ENCODE peak calls at places on chromosomes 16 and 17, in five cellular contexts. One of them, this sample, is unnamed.

GRCh38 chr17:81961087-81961514 is at the start of gene NOTUM:
- DNase-seq in prostate gland: no peak
- DNase-seq in breast epithelium: no peak
- DNase-seq in GM12891: no peak
- DNase-seq in HCT116: no peak
- DNase-seq in this sample: no peak

GRCh38 chr16:79417465-79418093 is 183.0 kb downstream of the MAF start:
- DNase-seq in prostate gland: no peak
- DNase-seq in breast epithelium: no peak
- DNase-seq in HCT116: no peak
- DNase-seq in GM12891: no peak
- DNase-seq in this sample: no peak

GRCh38 chr16:65116818-65117430 is 4.9 kb downstream of the CDH11 start:
- DNase-seq in breast epithelium: no peak
- DNase-seq in HCT116: no peak
- DNase-seq in GM12891: no peak
- DNase-seq in prostate gland: no peak
- DNase-seq in this sample: no peak

GRCh38 chr17:70517808-70518207 is 348.5 kb downstream of the KCNJ2 start:
- DNase-seq in prostate gland: no peak
- DNase-seq in GM12891: no peak
- DNase-seq in breast epithelium: no peak
- DNase-seq in HCT116: no peak
- DNase-seq in this sample: no peak

GRCh38 chr17:19316756-19317358 is 45.7 kb downstream of the B9D1 start:
- DNase-seq in breast epithelium: no peak
- DNase-seq in prostate gland: no peak
- DNase-seq in HCT116: no peak
- DNase-seq in GM12891: no peak
- DNase-seq in this sample: no peak

GRCh38 chr16:21708533-21709115 is 44.9 kb downstream of the OTOA start:
- DNase-seq in breast epithelium: peak
- DNase-seq in HCT116: peak
- DNase-seq in prostate gland: peak
- DNase-seq in GM12891: peak
- DNase-seq in this sample: peak

GRCh38 chr17:80261159-80261894 is 675 bp downstream of the RNF213 start:
- DNase-seq in HCT116: no peak
- DNase-seq in GM12891: no peak
- DNase-seq in breast epithelium: peak
- DNase-seq in prostate gland: peak
- DNase-seq in this sample: no peak

GRCh38 chr16:72910875-72911274 is 137.1 kb downstream of the ZFHX3 start:
- DNase-seq in GM12891: no peak
- DNase-seq in prostate gland: no peak
- DNase-seq in HCT116: no peak
- DNase-seq in breast epithelium: no peak
- DNase-seq in this sample: no peak

GRCh38 chr17:45223541-45224528 is 2.1 kb downstream of the FMNL1 start:
- DNase-seq in breast epithelium: no peak
- DNase-seq in HCT116: no peak
- DNase-seq in prostate gland: no peak
- DNase-seq in GM12891: no peak
- DNase-seq in this sample: peak

GRCh38 chr17:56756536-56756935 is 77.2 kb downstream of the C17orf67 start:
- DNase-seq in GM12891: no peak
- DNase-seq in prostate gland: no peak
- DNase-seq in HCT116: no peak
- DNase-seq in breast epithelium: no peak
- DNase-seq in this sample: no peak

GRCh38 chr17:5840811-5841446 is 229.2 kb upstream of the WSCD1 start:
- DNase-seq in GM12891: no peak
- DNase-seq in breast epithelium: no peak
- DNase-seq in HCT116: no peak
- DNase-seq in prostate gland: no peak
- DNase-seq in this sample: no peak

GRCh38 chr17:8740486-8740885 is 4.2 kb downstream of the CCDC42 start:
- DNase-seq in GM12891: no peak
- DNase-seq in prostate gland: no peak
- DNase-seq in HCT116: no peak
- DNase-seq in breast epithelium: no peak
- DNase-seq in this sample: no peak

GRCh38 chr17:73118876-73119485 is 26.5 kb upstream of the SLC39A11 start:
- DNase-seq in GM12891: no peak
- DNase-seq in breast epithelium: no peak
- DNase-seq in HCT116: no peak
- DNase-seq in prostate gland: no peak
- DNase-seq in this sample: no peak

GRCh38 chr16:425082-425718 is at the start of gene RAB11FIP3:
- DNase-seq in prostate gland: peak
- DNase-seq in breast epithelium: peak
- DNase-seq in HCT116: peak
- DNase-seq in GM12891: peak
- DNase-seq in this sample: peak

GRCh38 chr17:65594585-65594940 is 33.1 kb upstream of the AXIN2 start:
- DNase-seq in breast epithelium: no peak
- DNase-seq in HCT116: no peak
- DNase-seq in prostate gland: no peak
- DNase-seq in GM12891: no peak
- DNase-seq in this sample: no peak

GRCh38 chr16:12439443-12440232 is 364.0 kb downstream of the CPPED1 start:
- DNase-seq in HCT116: no peak
- DNase-seq in breast epithelium: no peak
- DNase-seq in GM12891: no peak
- DNase-seq in prostate gland: no peak
- DNase-seq in this sample: no peak

GRCh38 chr16:20611975-20612471 is 35.9 kb upstream of the ACSM2B start:
- DNase-seq in breast epithelium: no peak
- DNase-seq in HCT116: no peak
- DNase-seq in prostate gland: no peak
- DNase-seq in GM12891: no peak
- DNase-seq in this sample: no peak

GRCh38 chr16:26118575-26118974 is 426.8 kb downstream of the HS3ST4 start:
- DNase-seq in HCT116: no peak
- DNase-seq in breast epithelium: no peak
- DNase-seq in GM12891: no peak
- DNase-seq in prostate gland: no peak
- DNase-seq in this sample: no peak

GRCh38 chr16:15521758-15522509 is 87.5 kb downstream of the BMERB1 start:
- DNase-seq in breast epithelium: no peak
- DNase-seq in GM12891: no peak
- DNase-seq in HCT116: no peak
- DNase-seq in prostate gland: no peak
- DNase-seq in this sample: no peak

GRCh38 chr17:50834126-50834785 is 1.1 kb upstream of the WFIKKN2 start:
- DNase-seq in HCT116: no peak
- DNase-seq in prostate gland: no peak
- DNase-seq in GM12891: no peak
- DNase-seq in breast epithelium: no peak
- DNase-seq in this sample: no peak

GRCh38 chr16:69270831-69271230 is 40.3 kb upstream of the VPS4A start:
- DNase-seq in HCT116: no peak
- DNase-seq in prostate gland: no peak
- DNase-seq in breast epithelium: no peak
- DNase-seq in GM12891: no peak
- DNase-seq in this sample: no peak

GRCh38 chr17:27379863-27380533 is 76.2 kb upstream of the KSR1 start:
- DNase-seq in GM12891: no peak
- DNase-seq in breast epithelium: peak
- DNase-seq in HCT116: no peak
- DNase-seq in prostate gland: peak
- DNase-seq in this sample: no peak

GRCh38 chr17:29407856-29408255 is 17.7 kb downstream of the TAOK1 start:
- DNase-seq in breast epithelium: no peak
- DNase-seq in GM12891: no peak
- DNase-seq in prostate gland: no peak
- DNase-seq in HCT116: no peak
- DNase-seq in this sample: no peak

GRCh38 chr16:23342083-23342640 is 40.1 kb downstream of the SCNN1B start:
- DNase-seq in GM12891: no peak
- DNase-seq in breast epithelium: no peak
- DNase-seq in prostate gland: no peak
- DNase-seq in HCT116: no peak
- DNase-seq in this sample: no peak

GRCh38 chr16:80518436-80518835 is 22.4 kb upstream of the DYNLRB2 start:
- DNase-seq in GM12891: peak
- DNase-seq in prostate gland: no peak
- DNase-seq in breast epithelium: no peak
- DNase-seq in HCT116: no peak
- DNase-seq in this sample: no peak

GRCh38 chr17:21041753-21042433 is 918 bp downstream of the USP22 start:
- DNase-seq in breast epithelium: peak
- DNase-seq in HCT116: peak
- DNase-seq in GM12891: peak
- DNase-seq in prostate gland: peak
- DNase-seq in this sample: peak

GRCh38 chr17:67503184-67503583 is 126.1 kb downstream of the PITPNC1 start:
- DNase-seq in GM12891: no peak
- DNase-seq in prostate gland: no peak
- DNase-seq in breast epithelium: no peak
- DNase-seq in HCT116: peak
- DNase-seq in this sample: no peak

GRCh38 chr17:35892091-35892637 is 12.0 kb upstream of the CCL5 start:
- DNase-seq in breast epithelium: no peak
- DNase-seq in prostate gland: no peak
- DNase-seq in HCT116: no peak
- DNase-seq in GM12891: no peak
- DNase-seq in this sample: no peak

GRCh38 chr17:43713494-43714162 is 45.0 kb downstream of the SOST start:
- DNase-seq in HCT116: no peak
- DNase-seq in breast epithelium: no peak
- DNase-seq in GM12891: peak
- DNase-seq in prostate gland: no peak
- DNase-seq in this sample: peak

GRCh38 chr16:82651921-82652601 is 25.3 kb downstream of the CDH13 start:
- DNase-seq in prostate gland: no peak
- DNase-seq in GM12891: no peak
- DNase-seq in HCT116: no peak
- DNase-seq in breast epithelium: no peak
- DNase-seq in this sample: no peak

GRCh38 chr17:42441717-42442565 is 16.7 kb upstream of the ATP6V0A1 start:
- DNase-seq in GM12891: no peak
- DNase-seq in HCT116: no peak
- DNase-seq in prostate gland: no peak
- DNase-seq in breast epithelium: no peak
- DNase-seq in this sample: no peak

DNA sequence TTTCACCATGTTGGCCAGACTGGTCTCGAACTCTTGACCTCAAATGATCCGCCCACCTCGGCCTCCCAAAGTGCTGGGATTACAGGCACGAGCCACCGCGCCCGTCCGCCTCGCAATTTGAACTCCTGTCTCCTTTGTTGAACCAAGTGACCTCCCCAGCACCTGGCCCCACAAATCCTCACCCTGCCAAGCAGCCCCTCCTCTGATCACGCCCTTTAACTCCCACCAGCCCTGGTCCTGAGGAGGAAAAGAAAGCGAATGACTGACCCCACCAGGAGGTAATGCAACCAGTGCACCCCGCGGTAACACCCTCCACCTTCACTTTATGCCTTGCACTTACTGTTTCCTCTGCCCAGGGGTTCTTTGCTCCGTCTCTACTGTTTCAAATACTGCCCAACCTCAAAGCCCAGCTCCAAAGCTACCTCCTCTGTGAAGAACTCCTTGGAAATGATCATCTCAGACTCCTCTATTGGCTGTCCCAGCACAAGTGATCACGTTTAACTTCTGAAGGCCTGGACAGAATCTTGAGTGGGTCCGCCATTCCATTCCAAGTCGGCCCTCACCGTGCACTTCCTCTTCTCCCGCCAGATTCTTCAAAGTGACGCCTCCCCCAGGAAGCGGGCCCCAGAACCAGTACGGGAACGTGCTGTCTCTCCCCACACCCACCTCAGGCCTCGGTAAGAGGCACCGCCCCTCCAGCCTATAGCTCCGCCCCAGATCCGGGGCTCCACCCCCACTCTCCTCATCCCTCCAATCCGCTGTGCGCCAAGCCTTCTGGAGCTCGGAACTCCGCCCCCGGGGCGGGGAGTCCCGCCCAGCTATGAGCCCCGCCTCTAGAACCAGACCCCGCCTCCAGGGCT is 4.4 kb downstream of the CD19 start:
- DNase-seq in breast epithelium: peak
- DNase-seq in prostate gland: peak
- DNase-seq in HCT116: peak
- DNase-seq in GM12891: peak
- DNase-seq in this sample: peak
- TF ChIP-seq POLR2AphosphoS5 in breast epithelium: no peak
- TF ChIP-seq POLR2AphosphoS5 in prostate gland: peak
- TF ChIP-seq POLR2AphosphoS5 in HCT116: no peak
- TF ChIP-seq POLR2AphosphoS5 in GM12891: no peak
- TF ChIP-seq POLR2AphosphoS5 in this sample: no peak

GRCh38 chr17:7575481-7575883 is 4.0 kb upstream of the CD68 start:
- DNase-seq in breast epithelium: no peak
- DNase-seq in HCT116: no peak
- DNase-seq in GM12891: no peak
- DNase-seq in prostate gland: no peak
- DNase-seq in this sample: no peak
- TF ChIP-seq POLR2A in breast epithelium: no peak
- TF ChIP-seq POLR2A in HCT116: no peak
- TF ChIP-seq POLR2A in GM12891: peak
- TF ChIP-seq POLR2A in prostate gland: no peak
- TF ChIP-seq POLR2A in this sample: peak

GRCh38 chr16:85573696-85574641 is 39.2 kb upstream of the GSE1 start:
- DNase-seq in GM12891: no peak
- DNase-seq in breast epithelium: peak
- DNase-seq in prostate gland: no peak
- DNase-seq in HCT116: no peak
- DNase-seq in this sample: no peak
- TF ChIP-seq POLR2AphosphoS5 in GM12891: no peak
- TF ChIP-seq POLR2AphosphoS5 in breast epithelium: no peak
- TF ChIP-seq POLR2AphosphoS5 in prostate gland: no peak
- TF ChIP-seq POLR2AphosphoS5 in HCT116: no peak
- TF ChIP-seq POLR2AphosphoS5 in this sample: no peak

DNA sequence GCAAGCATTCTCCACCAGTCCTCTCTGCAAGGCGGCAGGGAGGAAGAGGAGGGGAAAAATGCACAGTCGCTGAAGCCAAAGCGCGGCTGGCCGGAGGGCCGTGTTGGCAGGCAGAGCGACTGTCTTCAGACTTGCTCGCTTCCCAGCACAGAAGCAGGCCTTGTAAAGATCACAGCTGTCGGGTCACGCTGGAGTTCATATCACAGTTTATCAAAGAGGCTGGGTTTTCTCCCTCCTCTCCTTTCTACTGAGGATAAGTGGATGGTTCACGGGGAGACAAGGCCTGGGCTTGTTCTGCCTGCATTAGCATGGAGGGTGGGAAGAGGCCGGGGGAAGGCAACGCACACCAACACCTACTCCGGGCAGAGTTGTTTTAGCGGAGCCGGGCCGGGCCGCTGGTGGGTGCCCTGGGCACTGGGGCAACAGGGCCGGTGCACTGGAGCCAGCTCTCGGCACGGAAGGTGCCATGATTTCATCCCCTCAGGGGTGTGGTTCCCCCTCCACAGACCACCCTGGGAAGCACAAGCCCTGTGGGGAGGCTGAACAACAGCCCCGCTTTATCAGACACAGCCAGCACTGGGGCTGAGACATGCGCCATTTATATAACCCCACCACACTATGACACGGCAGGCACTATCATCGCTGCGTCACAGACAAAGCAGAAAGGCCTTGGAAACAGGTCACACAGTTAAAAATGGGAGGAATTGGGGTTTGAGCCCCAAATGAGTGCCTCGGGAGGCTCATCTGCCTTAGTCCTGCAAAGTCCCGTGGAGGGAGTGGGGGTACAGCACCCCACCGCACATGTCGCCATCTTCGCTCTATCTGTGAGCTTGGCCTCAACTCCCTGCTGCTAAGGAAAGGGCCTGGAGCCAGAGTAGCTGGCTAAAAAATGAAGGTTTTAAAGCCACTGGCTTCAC is 40.3 kb upstream of the MTSS2 start:
- DNase-seq in GM12891: no peak
- DNase-seq in HCT116: no peak
- DNase-seq in prostate gland: peak
- DNase-seq in breast epithelium: no peak
- DNase-seq in this sample: no peak
- TF ChIP-seq POLR2A in GM12891: no peak
- TF ChIP-seq POLR2A in HCT116: no peak
- TF ChIP-seq POLR2A in prostate gland: no peak
- TF ChIP-seq POLR2A in breast epithelium: no peak
- TF ChIP-seq POLR2A in this sample: no peak

This sample was measured in GM12892.